ENCODE peak calls at places on chromosomes 13 and 19, in five cellular contexts. One of them, this sample, is unnamed.

GRCh38 chr13:100818706-100819105 is 144.1 kb upstream of the TMTC4 start:
- DNase-seq in nephron progenitor cell: peak
- DNase-seq in NCI-H1417 treated with DMSO at 0.1 percent for 48 hours: no peak
- DNase-seq in kidney tubule cell: peak
- DNase-seq in stimulated activated CD4-positive, alpha-beta T cell treated with anti-CD3 and anti-CD28 coated beads, Interleukin-12 subunit alpha, Interleukin-12 subunit beta, amount 100 ng/mL, for 24 hours: no peak
- DNase-seq in this sample: no peak

GRCh38 chr19:1407662-1408299 is 395 bp downstream of the DAZAP1 start:
- DNase-seq in kidney tubule cell: no peak
- DNase-seq in stimulated activated CD4-positive, alpha-beta T cell treated with anti-CD3 and anti-CD28 coated beads, Interleukin-12 subunit alpha, Interleukin-12 subunit beta, amount 100 ng/mL, for 24 hours: peak
- DNase-seq in NCI-H1417 treated with DMSO at 0.1 percent for 48 hours: no peak
- DNase-seq in nephron progenitor cell: no peak
- DNase-seq in this sample: no peak

GRCh38 chr19:13260883-13261653 is 110.9 kb downstream of the IER2 start:
- DNase-seq in NCI-H1417 treated with DMSO at 0.1 percent for 48 hours: no peak
- DNase-seq in kidney tubule cell: peak
- DNase-seq in nephron progenitor cell: no peak
- DNase-seq in stimulated activated CD4-positive, alpha-beta T cell treated with anti-CD3 and anti-CD28 coated beads, Interleukin-12 subunit alpha, Interleukin-12 subunit beta, amount 100 ng/mL, for 24 hours: peak
- DNase-seq in this sample: peak

GRCh38 chr13:45215392-45216077 is 14.7 kb upstream of the KCTD4 start:
- DNase-seq in NCI-H1417 treated with DMSO at 0.1 percent for 48 hours: no peak
- DNase-seq in stimulated activated CD4-positive, alpha-beta T cell treated with anti-CD3 and anti-CD28 coated beads, Interleukin-12 subunit alpha, Interleukin-12 subunit beta, amount 100 ng/mL, for 24 hours: no peak
- DNase-seq in nephron progenitor cell: no peak
- DNase-seq in kidney tubule cell: no peak
- DNase-seq in this sample: no peak

GRCh38 chr13:113862766-113863510 is 938 bp downstream of the GAS6 start:
- DNase-seq in nephron progenitor cell: peak
- DNase-seq in stimulated activated CD4-positive, alpha-beta T cell treated with anti-CD3 and anti-CD28 coated beads, Interleukin-12 subunit alpha, Interleukin-12 subunit beta, amount 100 ng/mL, for 24 hours: peak
- DNase-seq in kidney tubule cell: peak
- DNase-seq in NCI-H1417 treated with DMSO at 0.1 percent for 48 hours: no peak
- DNase-seq in this sample: no peak

GRCh38 chr13:84136582-84136981 is 254.3 kb upstream of the SLITRK1 start:
- DNase-seq in kidney tubule cell: no peak
- DNase-seq in NCI-H1417 treated with DMSO at 0.1 percent for 48 hours: no peak
- DNase-seq in nephron progenitor cell: no peak
- DNase-seq in stimulated activated CD4-positive, alpha-beta T cell treated with anti-CD3 and anti-CD28 coated beads, Interleukin-12 subunit alpha, Interleukin-12 subunit beta, amount 100 ng/mL, for 24 hours: no peak
- DNase-seq in this sample: no peak

GRCh38 chr13:65497265-65497664 is 1732.9 kb downstream of the PCDH9 start:
- DNase-seq in NCI-H1417 treated with DMSO at 0.1 percent for 48 hours: no peak
- DNase-seq in nephron progenitor cell: no peak
- DNase-seq in stimulated activated CD4-positive, alpha-beta T cell treated with anti-CD3 and anti-CD28 coated beads, Interleukin-12 subunit alpha, Interleukin-12 subunit beta, amount 100 ng/mL, for 24 hours: no peak
- DNase-seq in kidney tubule cell: peak
- DNase-seq in this sample: peak

GRCh38 chr13:41985788-41986508 is 25.0 kb upstream of the VWA8 start:
- DNase-seq in nephron progenitor cell: no peak
- DNase-seq in stimulated activated CD4-positive, alpha-beta T cell treated with anti-CD3 and anti-CD28 coated beads, Interleukin-12 subunit alpha, Interleukin-12 subunit beta, amount 100 ng/mL, for 24 hours: no peak
- DNase-seq in NCI-H1417 treated with DMSO at 0.1 percent for 48 hours: no peak
- DNase-seq in kidney tubule cell: peak
- DNase-seq in this sample: no peak

GRCh38 chr13:89363144-89363543 is 1692.0 kb downstream of the SLITRK5 start:
- DNase-seq in nephron progenitor cell: no peak
- DNase-seq in stimulated activated CD4-positive, alpha-beta T cell treated with anti-CD3 and anti-CD28 coated beads, Interleukin-12 subunit alpha, Interleukin-12 subunit beta, amount 100 ng/mL, for 24 hours: no peak
- DNase-seq in NCI-H1417 treated with DMSO at 0.1 percent for 48 hours: no peak
- DNase-seq in kidney tubule cell: no peak
- DNase-seq in this sample: no peak

GRCh38 chr19:8638078-8638619 is 7.7 kb downstream of the NFILZ start:
- DNase-seq in kidney tubule cell: no peak
- DNase-seq in stimulated activated CD4-positive, alpha-beta T cell treated with anti-CD3 and anti-CD28 coated beads, Interleukin-12 subunit alpha, Interleukin-12 subunit beta, amount 100 ng/mL, for 24 hours: no peak
- DNase-seq in nephron progenitor cell: no peak
- DNase-seq in NCI-H1417 treated with DMSO at 0.1 percent for 48 hours: no peak
- DNase-seq in this sample: no peak